ENCODE peak calls at places on chromosomes 13 and 19, in seven cellular contexts. H, S, D, G, R, T and A are unnamed samples.

GRCh38 chr13:46170268-46170667 is 11.7 kb downstream of the LCP1 start:
- DNase-seq in H (no peak), S (no peak), D (no peak), G (no peak), R (no peak), T (no peak), A (no peak)

GRCh38 chr13:96299235-96299634 is 209.3 kb downstream of the HS6ST3 start:
- DNase-seq in H (no peak), S (no peak), D (no peak), G (no peak), R (no peak), T (no peak), A (no peak)

GRCh38 chr19:40601061-40601973 is at the start of gene LTBP4:
- DNase-seq in H (no peak), S (no peak), D (peak; percentile 43), G (no peak), R (no peak), T (no peak), A (no peak)

GRCh38 chr13:53254495-53254894 is 225.9 kb downstream of the OLFM4 start:
- DNase-seq in H (no peak), S (no peak), D (no peak), G (no peak), R (peak; percentile 1), T (no peak), A (no peak)

GRCh38 chr13:110520431-110521295 is 40.9 kb downstream of the RAB20 start:
- DNase-seq in H (peak; percentile 72), S (no peak), D (peak; percentile 89), G (no peak), R (no peak), T (peak; percentile 94), A (no peak)

GRCh38 chr13:38685974-38686571 is 804 bp upstream of the FREM2 start:
- DNase-seq in H (no peak), S (peak; percentile 9), D (no peak), G (no peak), R (peak; percentile 15), T (no peak), A (no peak)

GRCh38 chr13:72896869-72897268 is 114.9 kb downstream of the PIBF1 start:
- DNase-seq in H (no peak), S (no peak), D (no peak), G (no peak), R (no peak), T (no peak), A (no peak)

GRCh38 chr13:78700121-78700910 is 41.4 kb upstream of the OBI1 start:
- DNase-seq in H (no peak), S (no peak), D (no peak), G (no peak), R (no peak), T (no peak), A (no peak)

GRCh38 chr13:107322228-107322627 is 754.3 kb upstream of the ARGLU1 start:
- DNase-seq in H (no peak), S (no peak), D (no peak), G (no peak), R (no peak), T (no peak), A (no peak)

GRCh38 chr13:30863231-30863630 is 42.8 kb upstream of the MEDAG start:
- DNase-seq in H (no peak), S (no peak), D (no peak), G (no peak), R (no peak), T (no peak), A (no peak)

GRCh38 chr19:7099597-7099921 is 30.1 kb downstream of the ZNF557 start:
- DNase-seq in H (no peak), S (no peak), D (no peak), G (no peak), R (no peak), T (no peak), A (no peak)

GRCh38 chr13:34179481-34179880 is 361.5 kb downstream of the RFC3 start:
- DNase-seq in H (no peak), S (no peak), D (peak; percentile 12), G (no peak), R (no peak), T (no peak), A (no peak)

GRCh38 chr13:109156181-109156935 is 526.9 kb downstream of the MYO16 start:
- DNase-seq in H (no peak), S (no peak), D (peak; percentile 56), G (no peak), R (no peak), T (peak; percentile 95), A (no peak)

GRCh38 chr13:103097366-103097928 is 31.2 kb upstream of the SLC10A2 start:
- DNase-seq in H (peak; percentile 16), S (no peak), D (no peak), G (no peak), R (no peak), T (no peak), A (no peak)

GRCh38 chr19:38266070-38266469 is 1.7 kb downstream of the SPINT2 start:
- DNase-seq in H (no peak), S (peak; percentile 68), D (no peak), G (no peak), R (no peak), T (no peak), A (no peak)

GRCh38 chr13:52850396-52851152 is 2.1 kb upstream of the PCDH8 start:
- DNase-seq in H (peak; percentile 41), S (peak; percentile 30), D (peak; percentile 90), G (no peak), R (peak; percentile 89), T (peak; percentile 14), A (no peak)

GRCh38 chr13:41785402-41786142 is 175.3 kb downstream of the VWA8 start:
- DNase-seq in H (no peak), S (no peak), D (no peak), G (no peak), R (no peak), T (no peak), A (no peak)

GRCh38 chr19:31312004-31312403 is 37.2 kb downstream of the TSHZ3 start:
- DNase-seq in H (no peak), S (no peak), D (peak; percentile 87), G (no peak), R (no peak), T (peak; percentile 84), A (no peak)

GRCh38 chr13:61275251-61275650 is 140.4 kb downstream of the PCDH20 start:
- DNase-seq in H (no peak), S (no peak), D (no peak), G (no peak), R (no peak), T (no peak), A (no peak)

GRCh38 chr13:41746259-41746658 is 214.7 kb downstream of the VWA8 start:
- DNase-seq in H (no peak), S (no peak), D (peak; percentile 48), G (no peak), R (no peak), T (peak; percentile 68), A (no peak)

GRCh38 chr13:113245858-113246791 is 36.7 kb downstream of the CUL4A start:
- DNase-seq in H (no peak), S (peak; percentile 60), D (no peak), G (no peak), R (no peak), T (no peak), A (no peak)

GRCh38 chr13:89066868-89067466 is 1395.8 kb downstream of the SLITRK5 start:
- DNase-seq in H (peak; percentile 1), S (peak; percentile 67), D (peak; percentile 6), G (no peak), R (peak; percentile 27), T (peak; percentile 18), A (no peak)

GRCh38 chr13:109274188-109274821 is 512.1 kb downstream of the IRS2 start:
- DNase-seq in H (no peak), S (no peak), D (peak; percentile 69), G (no peak), R (no peak), T (peak; percentile 93), A (no peak)

GRCh38 chr13:41276824-41277223 is 13.4 kb upstream of the MTRF1 start:
- DNase-seq in H (no peak), S (no peak), D (no peak), G (no peak), R (no peak), T (no peak), A (no peak)

GRCh38 chr19:46659151-46660007 is 1.6 kb downstream of the DACT3 start:
- DNase-seq in H (peak; percentile 19), S (peak; percentile 73), D (peak; percentile 48), G (no peak), R (no peak), T (no peak), A (no peak)

GRCh38 chr19:6767357-6768235 is at the start of gene SH2D3A:
- DNase-seq in H (no peak), S (peak; percentile 77), D (peak; percentile 45), G (peak; percentile 92), R (peak; percentile 98), T (no peak), A (peak; percentile 90)

GRCh38 chr19:29831041-29831548 is 19.3 kb downstream of the CCNE1 start:
- DNase-seq in H (no peak), S (no peak), D (no peak), G (peak; percentile 45), R (peak; percentile 71), T (no peak), A (peak; percentile 30)

GRCh38 chr19:48683349-48683748 is 10.5 kb upstream of the NTN5 start:
- DNase-seq in H (peak; percentile 68), S (no peak), D (no peak), G (no peak), R (no peak), T (peak; percentile 22), A (no peak)

GRCh38 chr19:48806518-48806817 is 4.4 kb downstream of the BCAT2 start:
- DNase-seq in H (no peak), S (no peak), D (peak; percentile 65), G (peak; percentile 29), R (no peak), T (peak; percentile 13), A (no peak)

GRCh38 chr13:108463365-108463764 is 166.0 kb upstream of the MYO16 start:
- DNase-seq in H (no peak), S (no peak), D (peak; percentile 62), G (no peak), R (no peak), T (peak; percentile 57), A (no peak)

GRCh38 chr19:3981736-3982681 is 3.3 kb downstream of the EEF2 start:
- DNase-seq in H (no peak), S (no peak), D (peak; percentile 4), G (no peak), R (no peak), T (no peak), A (no peak)

GRCh38 chr13:109764474-109765292 is 21.7 kb downstream of the IRS2 start:
- DNase-seq in H (peak; percentile 32), S (peak; percentile 75), D (peak; percentile 43), G (no peak), R (no peak), T (peak; percentile 64), A (no peak)

GRCh38 chr19:16862826-16863405 is 25.9 kb upstream of the F2RL3 start:
- DNase-seq in H (no peak), S (no peak), D (no peak), G (no peak), R (no peak), T (no peak), A (no peak)

GRCh38 chr19:45954132-45954531 is 19.5 kb downstream of the NOVA2 start:
- DNase-seq in H (no peak), S (peak; percentile 41), D (no peak), G (no peak), R (no peak), T (no peak), A (no peak)

GRCh38 chr13:68970532-68970931 is 1137.1 kb upstream of the ATXN8OS start:
- DNase-seq in H (no peak), S (no peak), D (no peak), G (no peak), R (no peak), T (no peak), A (no peak)

GRCh38 chr19:56838930-56839664 is 1.4 kb downstream of the PEG3 start:
- DNase-seq in H (peak; percentile 99), S (peak; percentile 98), D (no peak), G (no peak), R (no peak), T (peak; percentile 25), A (no peak)

GRCh38 chr13:30713133-30713532 is 22.2 kb upstream of the ALOX5AP start:
- DNase-seq in H (no peak), S (no peak), D (no peak), G (no peak), R (no peak), T (no peak), A (no peak)

GRCh38 chr19:18202759-18203407 is 959 bp downstream of the RAB3A start:
- DNase-seq in H (peak; percentile 44), S (peak; percentile 51), D (no peak), G (no peak), R (peak; percentile 56), T (no peak), A (no peak)